ENCODE peak calls at places on chromosome 14, in nine cellular contexts. U is A549; D is cardiac muscle cell; R is Peyer's patch; N is effector memory CD4-positive, alpha-beta T cell; P is NT2/D1; M is CD4-positive, alpha-beta T cell; L is CD4-positive, alpha-beta memory T cell; W is adipocyte. X is an unnamed sample. For H3K9me3, the result is how much of the 10 kb centered on the place peaks cover.

GRCh38 chr14:66638688-66639087 is 130.7 kb downstream of the GPHN start:
- DNase-seq in P (no peak), D (no peak), W (peak), R (no peak), M (no peak), U (peak), N (no peak), L (no peak), X (no peak)

GRCh38 chr14:70808402-70809237 is 693 bp downstream of the MAP3K9 start:
- DNase-seq in U (peak), N (peak), D (peak), M (peak), P (no peak), R (peak), L (peak), W (peak), X (peak)

GRCh38 chr14:79332504-79333197 is 878.7 kb downstream of the DIO2 start:
- DNase-seq in R (no peak), P (peak), D (no peak), W (no peak), N (no peak), U (no peak), L (no peak), M (no peak), X (no peak)

GRCh38 chr14:32382704-32383103 is 53.6 kb downstream of the AKAP6 start:
- DNase-seq in L (no peak), N (no peak), U (peak), D (peak), W (peak), P (no peak), M (no peak), R (no peak), X (no peak)

GRCh38 chr14:98999345-98999744 is 272.7 kb downstream of the BCL11B start:
- DNase-seq in M (no peak), N (no peak), W (no peak), P (no peak), L (no peak), D (no peak), R (no peak), U (no peak), X (no peak)

GRCh38 chr14:93536945-93537344 is 106.2 kb downstream of the UNC79 start:
- DNase-seq in N (no peak), M (no peak), D (peak), P (peak), L (no peak), W (peak), U (peak), R (no peak), X (no peak)

GRCh38 chr14:59890676-59891075 is 20.1 kb upstream of the RTN1 start:
- DNase-seq in M (no peak), P (no peak), N (no peak), L (no peak), R (no peak), D (no peak), U (no peak), W (no peak), X (no peak)

GRCh38 chr14:104433401-104434213 is 146.0 kb upstream of the C14orf180 start:
- DNase-seq in D (no peak), U (no peak), R (no peak), P (no peak), W (no peak), N (no peak), M (no peak), L (no peak), X (no peak)

GRCh38 chr14:93655078-93655750 is 133.1 kb downstream of the PRIMA1 start:
- DNase-seq in P (peak), M (no peak), N (no peak), L (peak), R (no peak), D (peak), W (peak), U (peak), X (no peak)

GRCh38 chr14:30874999-30875787 is 834 bp downstream of the COCH start:
- DNase-seq in D (peak), L (no peak), R (no peak), P (no peak), U (no peak), N (no peak), W (no peak), M (no peak), X (no peak)

GRCh38 chr14:45715946-45716345 is 462.9 kb upstream of the MIS18BP1 start:
- DNase-seq in L (no peak), N (no peak), D (no peak), R (no peak), W (no peak), P (no peak), M (no peak), U (no peak), X (no peak)

DNA sequence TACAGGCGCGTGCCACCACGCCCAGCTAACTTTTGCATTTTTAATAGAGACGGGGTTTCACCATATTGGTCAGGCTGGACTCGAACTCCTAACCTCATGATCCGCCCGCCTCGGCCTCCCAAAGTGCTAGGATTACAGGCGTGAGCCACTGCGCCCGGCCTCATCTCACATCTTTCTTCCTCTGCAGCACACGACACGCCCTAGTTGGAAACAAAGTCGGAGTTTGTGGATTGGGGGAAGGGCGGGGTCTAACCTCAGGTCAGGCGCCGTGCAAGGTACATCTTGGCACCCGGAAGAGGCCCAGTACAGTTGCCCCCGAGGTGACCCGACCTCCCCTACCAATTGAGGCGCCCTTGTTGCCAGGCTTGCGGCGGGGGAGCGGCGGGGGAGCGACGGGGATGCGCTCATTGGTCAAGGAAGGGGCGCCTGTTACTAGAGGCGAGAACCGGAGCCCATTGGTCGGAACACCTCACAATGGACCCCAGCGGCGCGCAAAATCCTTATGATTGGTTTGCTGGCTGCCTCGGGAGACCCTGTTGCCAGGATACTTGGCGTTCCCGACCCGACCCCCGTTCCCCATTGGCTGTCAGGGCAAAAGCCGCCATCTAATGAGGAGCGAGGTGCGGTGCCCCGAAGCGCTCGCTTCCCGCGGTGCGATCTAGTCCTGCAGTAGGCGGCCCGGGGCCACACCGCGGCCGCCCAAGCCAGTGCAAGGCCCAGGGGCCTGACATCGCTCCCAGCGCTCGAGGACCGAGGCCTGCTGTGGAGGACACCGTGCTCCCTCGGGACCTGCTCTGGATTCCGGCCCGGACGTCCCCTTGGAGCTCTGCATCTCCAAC is at the start of gene REC8:
- DNase-seq in N (peak), U (no peak), M (peak), W (no peak), D (peak), R (peak), P (peak), L (peak), X (peak)
- H3K9me3 ChIP-seq in N (under half), U (under half), M (under half), W (under half), D (under half), R (under half), P (under half), L (under half), X (under half)

DNA sequence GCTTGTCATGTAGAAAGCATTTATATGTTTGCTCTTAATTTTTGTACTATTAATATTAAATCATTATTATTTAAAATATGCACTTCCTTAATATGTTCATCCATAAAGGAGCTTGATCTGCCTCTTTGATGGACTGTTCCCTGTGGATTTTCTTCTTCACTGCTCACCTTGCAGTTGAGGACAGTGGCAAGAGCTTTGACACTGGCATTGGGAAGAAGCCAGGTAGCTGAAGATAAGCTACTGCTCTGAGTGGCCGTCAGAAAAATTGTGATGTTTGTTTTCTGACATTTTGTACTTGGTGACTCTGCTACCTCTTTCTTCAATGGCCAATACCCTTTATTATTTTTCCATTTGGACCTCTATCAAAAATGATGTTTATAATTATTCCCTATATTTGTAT is 349.4 kb upstream of the NOVA1 start:
- DNase-seq in U (no peak), L (no peak), R (no peak), P (no peak), N (no peak), M (no peak), D (peak), W (no peak), X (no peak)
- H3K9me3 ChIP-seq in U (under half), L (under half), R (under half), P (under half), N (under half), M (under half), D (under half), W (under half), X (under half)

DNA sequence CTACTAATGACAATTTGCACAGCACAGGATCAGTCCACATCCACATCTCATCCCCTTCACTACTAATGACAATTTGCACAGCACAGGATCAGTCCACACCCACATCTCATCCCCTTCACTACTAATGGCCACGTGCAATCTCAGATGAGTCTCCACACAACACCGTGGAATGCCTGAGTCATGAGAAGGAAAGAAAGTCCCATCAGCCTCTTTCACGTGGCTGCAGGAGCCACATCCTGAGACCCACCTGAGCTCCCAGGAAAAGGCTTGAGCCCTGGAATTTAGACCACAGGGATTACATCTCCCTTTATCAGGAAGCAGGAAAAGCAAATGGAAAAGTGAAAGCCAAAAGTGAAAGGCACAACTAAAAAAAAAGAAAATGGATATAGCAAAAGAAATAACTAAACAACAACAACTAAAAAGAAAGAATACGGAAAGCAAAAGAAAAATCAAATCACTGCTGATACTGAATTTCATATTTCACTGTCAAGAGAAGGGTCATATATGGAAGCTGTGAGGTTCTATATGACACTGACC is 1300.5 kb downstream of the TMEM121 start:
- DNase-seq in M (no peak), D (no peak), R (no peak), U (no peak), P (no peak), L (no peak), W (no peak), N (no peak), X (no peak)
- H3K9me3 ChIP-seq in M (under half), D (under half), R (under half), U (under half), P (under half), L (under half), W (under half), N (under half), X (under half)

GRCh38 chr14:106578479-106578878 is 1052.1 kb downstream of the TMEM121 start:
- DNase-seq in L (no peak), D (no peak), P (no peak), M (no peak), R (peak), N (no peak), U (no peak), W (no peak), X (no peak)
- H3K9me3 ChIP-seq in L (under half), D (under half), P (under half), M (under half), R (under half), N (under half), U (under half), W (under half), X (under half)

DNA sequence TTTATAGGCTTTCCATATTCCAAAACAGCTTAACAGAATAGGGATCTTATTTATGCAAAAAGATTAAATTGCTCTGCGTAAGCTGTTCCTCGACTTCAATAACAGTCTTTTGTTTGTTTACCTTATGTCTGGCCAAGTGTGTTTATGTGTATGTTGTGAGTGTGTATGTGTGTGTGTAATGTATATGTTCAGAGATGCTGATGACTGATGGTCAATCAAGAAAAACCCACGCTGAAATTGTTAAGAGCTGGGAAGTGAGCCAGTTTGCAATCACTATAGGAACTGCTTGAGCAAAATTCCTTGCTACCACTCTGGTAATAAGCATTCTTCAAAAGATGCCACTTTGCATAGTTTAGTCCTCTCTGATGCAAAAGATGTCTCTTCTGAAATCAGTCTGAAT is 59.6 kb downstream of the PRKD1 start:
- DNase-seq in P (no peak), M (no peak), W (peak), U (no peak), R (no peak), D (no peak), L (no peak), N (no peak), X (no peak)
- H3K9me3 ChIP-seq in P (under half), M (under half), W (under half), U (under half), R (under half), D (under half), L (under half), N (under half), X (under half)